ENCODE peak calls at places on chromosomes 5 and 9, in seven cellular contexts. V is hepatocyte, I is colonic mucosa, W is spleen, X is psoas muscle, T is astrocyte, Z is mammary epithelial cell. Q is an unnamed sample.

GRCh38 chr9:133238272-133238850 is 29.3 kb upstream of the OBP2B start:
- DNase-seq in X (peak; percentile 88), I (peak; percentile 95), W (peak; percentile 83), Z (no peak), T (no peak), V (peak; percentile 86), Q (no peak)

GRCh38 chr9:127166651-127167524 is 44.5 kb upstream of the ANGPTL2 start:
- DNase-seq in V (no peak), W (peak; percentile 86), I (no peak), Z (peak; percentile 75), X (peak; percentile 73), T (peak; percentile 47), Q (peak; percentile 53)

GRCh38 chr9:8486095-8486494 is 686.5 kb upstream of the DMAC1 start:
- DNase-seq in W (no peak), X (peak; percentile 50), I (peak; percentile 45), Z (no peak), T (peak; percentile 3), V (peak; percentile 25), Q (peak; percentile 59)

GRCh38 chr5:115456539-115456938 is 88.0 kb downstream of the FEM1C start:
- DNase-seq in X (no peak), W (no peak), V (no peak), T (no peak), Z (no peak), I (peak; percentile 40), Q (no peak)

GRCh38 chr9:14561929-14562386 is 131.3 kb downstream of the ZDHHC21 start:
- DNase-seq in T (no peak), Z (peak; percentile 47), W (no peak), X (no peak), V (peak; percentile 20), I (no peak), Q (no peak)

GRCh38 chr9:129988607-129989361 is 54.2 kb downstream of the FNBP1 start:
- DNase-seq in X (no peak), T (no peak), Z (no peak), V (no peak), I (no peak), W (no peak), Q (no peak)

GRCh38 chr5:135223404-135223803 is 175.6 kb downstream of the MACROH2A1 start:
- DNase-seq in V (no peak), Z (no peak), X (no peak), T (no peak), I (no peak), W (no peak), Q (peak; percentile 0)

GRCh38 chr5:135016926-135017325 is 17.1 kb downstream of the PITX1 start:
- DNase-seq in Z (no peak), W (peak; percentile 81), V (no peak), X (peak; percentile 39), T (no peak), I (peak; percentile 17), Q (peak; percentile 6)

GRCh38 chr5:39080168-39080567 is 6.0 kb upstream of the RICTOR start:
- DNase-seq in V (no peak), W (no peak), T (no peak), X (no peak), I (no peak), Z (no peak), Q (no peak)

GRCh38 chr9:120894404-120895226 is 17.6 kb upstream of the PHF19 start:
- DNase-seq in I (no peak), X (peak; percentile 60), W (no peak), Z (no peak), T (peak; percentile 14), V (peak; percentile 69), Q (no peak)

GRCh38 chr5:326109-326508 is 4.6 kb downstream of the AHRR start:
- DNase-seq in V (no peak), X (peak; percentile 25), T (no peak), I (no peak), W (no peak), Z (no peak), Q (no peak)

GRCh38 chr9:37942616-37943328 is 38.8 kb upstream of the SLC25A51 start:
- DNase-seq in T (no peak), Z (peak; percentile 73), V (no peak), X (peak; percentile 32), W (no peak), I (no peak), Q (no peak)

GRCh38 chr5:32173394-32174010 is 617 bp downstream of the GOLPH3 start:
- DNase-seq in I (peak; percentile 71), X (peak; percentile 84), T (no peak), W (peak; percentile 93), V (peak; percentile 79), Z (peak; percentile 50), Q (peak; percentile 59)

GRCh38 chr5:25295067-25295466 is 650.3 kb upstream of the CDH10 start:
- DNase-seq in Z (no peak), W (no peak), T (no peak), I (no peak), V (peak; percentile 19), X (no peak), Q (no peak)

GRCh38 chr5:77210091-77211012 is at the start of gene PDE8B:
- DNase-seq in Z (no peak), W (peak; percentile 71), T (no peak), I (no peak), X (no peak), V (peak; percentile 35), Q (no peak)

GRCh38 chr9:107504585-107505455 is 15.3 kb upstream of the KLF4 start:
- DNase-seq in W (no peak), Z (peak; percentile 80), X (no peak), I (peak; percentile 70), T (peak; percentile 78), V (peak; percentile 79), Q (no peak)

GRCh38 chr5:139140631-139141071 is 57.5 kb downstream of the SIL1 start:
- DNase-seq in X (no peak), I (no peak), T (peak; percentile 64), Z (no peak), V (no peak), W (no peak), Q (no peak)

GRCh38 chr5:139138790-139139189 is 59.4 kb downstream of the SIL1 start:
- DNase-seq in Z (peak; percentile 70), I (no peak), T (peak; percentile 61), W (no peak), V (no peak), X (peak; percentile 75), Q (no peak)

GRCh38 chr5:139138109-139138508 is 60.1 kb downstream of the SIL1 start:
- DNase-seq in X (no peak), Z (peak; percentile 41), W (no peak), T (peak; percentile 67), I (no peak), V (no peak), Q (no peak)

GRCh38 chr5:139141841-139142240 is 56.3 kb downstream of the SIL1 start:
- DNase-seq in X (no peak), W (no peak), V (peak; percentile 32), I (peak; percentile 57), T (peak; percentile 92), Z (peak; percentile 32), Q (no peak)

DNA sequence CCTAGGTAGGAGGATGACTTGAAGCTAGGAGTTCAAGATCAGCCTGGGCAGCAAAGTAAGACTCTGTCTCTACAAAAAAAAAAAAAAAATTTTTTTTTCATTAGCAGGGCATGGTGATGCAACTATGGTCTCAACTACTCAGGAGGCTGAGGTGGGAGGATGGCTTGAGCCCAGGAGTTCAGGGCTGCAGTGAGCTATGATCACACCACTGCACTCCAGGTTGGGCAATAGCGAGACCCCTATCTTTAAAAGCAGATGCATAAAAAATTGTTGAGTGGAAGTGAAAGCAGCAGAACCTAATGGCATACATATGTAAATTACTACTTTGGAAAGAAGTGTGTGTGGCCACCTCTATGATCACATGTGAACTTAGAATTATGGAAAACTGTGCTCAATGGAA is 56.8 kb downstream of the SIL1 start:
- DNase-seq in T (no peak), X (no peak), W (no peak), V (no peak), I (no peak), Z (no peak), Q (no peak)
- H3K27ac ChIP-seq in T (peak overlapping the region; percentile 21), X (peak overlapping the region; percentile 82), W (no peak overlapping the region), V (peak overlapping the region; percentile 26), I (no peak overlapping the region), Z (no peak overlapping the region), Q (no peak overlapping the region)

GRCh38 chr5:158882236-158882635 is 217.5 kb downstream of the EBF1 start:
- DNase-seq in I (no peak), Z (no peak), T (no peak), X (no peak), W (no peak), V (no peak), Q (no peak)

GRCh38 chr5:158881076-158881880 is 218.4 kb downstream of the EBF1 start:
- DNase-seq in T (no peak), Z (no peak), X (no peak), V (no peak), W (no peak), I (no peak), Q (no peak)

GRCh38 chr5:158882660-158883059 is 217.1 kb downstream of the EBF1 start:
- DNase-seq in I (no peak), Z (no peak), V (no peak), X (no peak), T (no peak), W (no peak), Q (no peak)

GRCh38 chr5:158879993-158880392 is 219.7 kb downstream of the EBF1 start:
- DNase-seq in T (no peak), Z (no peak), W (no peak), X (no peak), I (no peak), V (no peak), Q (no peak)

GRCh38 chr5:158880514-158881001 is 219.2 kb downstream of the EBF1 start:
- DNase-seq in I (no peak), W (no peak), Z (no peak), T (no peak), X (no peak), V (no peak), Q (peak; percentile 17)
- TF ChIP-seq CTCF in I (no peak), W (no peak), Z (no peak), T (no peak), X (no peak), V (no peak), Q (no peak)

DNA sequence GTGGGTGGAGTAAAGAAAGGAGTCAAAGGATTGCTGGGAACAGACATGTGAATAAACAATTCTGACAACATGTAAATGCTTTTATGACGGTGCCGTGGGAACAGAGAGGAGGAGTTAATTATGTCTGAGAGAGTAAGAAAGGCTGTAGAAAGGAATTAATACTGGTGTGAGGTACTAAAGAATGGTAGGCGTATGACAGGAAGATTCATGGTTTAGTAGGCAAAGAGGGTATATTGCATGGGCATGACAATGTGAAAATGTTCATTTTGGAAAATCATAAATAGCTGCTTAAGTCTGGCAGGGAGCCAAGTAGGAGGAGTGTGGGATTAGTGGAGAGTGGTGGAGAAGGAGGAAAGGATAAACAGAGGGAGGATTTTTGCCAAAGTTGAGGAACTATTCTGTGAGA is 19.7 kb downstream of the NAA35 start:
- DNase-seq in X (no peak), V (peak; percentile 26), W (no peak), Z (no peak), T (no peak), I (no peak), Q (no peak)
- H3K36me3 ChIP-seq in X (peaks cover 78% of the 10 kb centered on the region), V (no peaks in the 10 kb centered on the region), W (no peaks in the 10 kb centered on the region), Z (peaks cover 14% of the 10 kb centered on the region), T (peaks cover 11% of the 10 kb centered on the region), I (peaks cover 6% of the 10 kb centered on the region), Q (peaks cover 60% of the 10 kb centered on the region)

GRCh38 chr9:88746744-88747398 is 211.9 kb downstream of the NXNL2 start:
- DNase-seq in X (no peak), T (no peak), V (no peak), W (peak; percentile 34), Z (no peak), I (no peak), Q (no peak)
- H3K27ac ChIP-seq in X (no peak overlapping the region), T (peak overlapping the region; percentile 77), V (peak overlapping the region; percentile 86), W (no peak overlapping the region), Z (no peak overlapping the region), I (peak overlapping the region; percentile 49), Q (no peak overlapping the region)

Q was measured in WERI-Rb-1.